ENCODE peak calls at places on chromosome 7, in ten cellular contexts. U is PC-9; K is midbrain; M is NCI-H2171 treated with DMSO at 0.1 percent for 48 hours; T is KBM-7; N is Jurkat, Clone E6-1; D is D341Med; B is psoas muscle; V is activated naive CD4-positive, alpha-beta T cell; X is RWPE1. F is an unnamed sample.

GRCh38 chr7:40015790-40016296 is 65.8 kb downstream of the CDK13 start:
- DNase-seq in M (peak; percentile 21), X (no peak), D (no peak), V (no peak), K (peak; percentile 15), N (peak; percentile 25), B (no peak), T (peak; percentile 78), U (no peak), F (peak; percentile 51)

GRCh38 chr7:106346678-106347217 is 62.0 kb upstream of the NAMPT start:
- DNase-seq in T (peak; percentile 89), K (no peak), X (peak; percentile 77), U (peak; percentile 96), D (no peak), B (no peak), V (no peak), M (no peak), N (peak; percentile 86), F (peak; percentile 41)

GRCh38 chr7:135745702-135746312 is 2.8 kb downstream of the FAM180A start:
- DNase-seq in V (no peak), M (no peak), U (peak; percentile 96), B (peak; percentile 72), D (no peak), X (peak; percentile 83), T (no peak), K (no peak), N (no peak), F (no peak)

GRCh38 chr7:105656922-105657521 is 75.7 kb upstream of the EFCAB10 start:
- DNase-seq in N (no peak), D (peak; percentile 65), B (no peak), U (no peak), V (peak; percentile 22), T (peak; percentile 58), M (no peak), X (no peak), K (no peak), F (no peak)

GRCh38 chr7:43648725-43649406 is 66.0 kb downstream of the STK17A start:
- DNase-seq in K (peak; percentile 58), M (no peak), T (peak; percentile 82), D (no peak), N (peak; percentile 94), U (peak; percentile 60), B (no peak), V (no peak), X (peak; percentile 42), F (peak; percentile 80)

GRCh38 chr7:2109251-2109935 is 123.4 kb downstream of the MAD1L1 start:
- DNase-seq in N (no peak), K (no peak), B (no peak), U (no peak), T (no peak), D (no peak), V (no peak), M (no peak), X (no peak), F (peak; percentile 14)

GRCh38 chr7:89845952-89846351 is 308.3 kb upstream of the STEAP1 start:
- DNase-seq in T (no peak), B (no peak), N (no peak), V (no peak), M (no peak), U (no peak), K (no peak), D (no peak), X (no peak), F (no peak)

GRCh38 chr7:95840953-95841950 is 68.9 kb downstream of the DYNC1I1 start:
- DNase-seq in D (peak; percentile 36), X (peak; percentile 17), M (peak; percentile 5), N (peak; percentile 36), V (no peak), K (no peak), U (no peak), B (no peak), T (peak; percentile 46), F (no peak)

GRCh38 chr7:158724658-158725505 is 20.3 kb upstream of the NCAPG2 start:
- DNase-seq in X (no peak), K (no peak), D (no peak), B (no peak), U (no peak), N (no peak), T (no peak), V (no peak), M (no peak), F (no peak)

GRCh38 chr7:47526466-47526865 is 55.4 kb downstream of the TNS3 start:
- DNase-seq in B (no peak), U (no peak), K (no peak), D (no peak), M (no peak), X (no peak), T (no peak), N (no peak), V (no peak), F (no peak)

GRCh38 chr7:29464693-29465092 is 98.9 kb upstream of the PRR15 start:
- DNase-seq in X (no peak), D (peak; percentile 79), K (no peak), V (no peak), B (no peak), M (peak; percentile 25), U (no peak), T (no peak), N (no peak), F (no peak)

GRCh38 chr7:107860241-107860961 is 30.6 kb upstream of the DLD start:
- DNase-seq in M (no peak), K (no peak), X (no peak), V (no peak), N (no peak), U (no peak), B (no peak), T (no peak), D (no peak), F (no peak)

GRCh38 chr7:132773527-132773956 is 197.3 kb upstream of the PLXNA4 start:
- DNase-seq in D (no peak), K (no peak), V (no peak), N (no peak), X (peak; percentile 38), T (no peak), M (peak; percentile 2), U (no peak), B (no peak), F (no peak)

GRCh38 chr7:129796186-129796775 is 156.5 kb downstream of the UBE2H start:
- DNase-seq in X (no peak), U (no peak), B (no peak), N (no peak), D (no peak), V (no peak), T (no peak), M (no peak), K (no peak), F (no peak)

GRCh38 chr7:50832744-50833143 is 50.0 kb upstream of the GRB10 start:
- DNase-seq in U (peak; percentile 98), X (peak; percentile 57), N (peak; percentile 79), T (no peak), K (no peak), D (no peak), B (no peak), M (no peak), V (no peak), F (no peak)

GRCh38 chr7:51043461-51043860 is 260.8 kb upstream of the GRB10 start:
- DNase-seq in T (no peak), V (no peak), N (no peak), K (no peak), U (no peak), X (no peak), D (no peak), M (no peak), B (no peak), F (no peak)

GRCh38 chr7:42105541-42106349 is 131.3 kb downstream of the GLI3 start:
- DNase-seq in N (no peak), U (no peak), M (no peak), B (no peak), X (no peak), K (no peak), T (no peak), V (no peak), D (no peak), F (no peak)

GRCh38 chr7:104192434-104192833 is 15.4 kb downstream of the ORC5 start:
- DNase-seq in M (no peak), N (no peak), U (no peak), K (no peak), V (no peak), B (no peak), T (no peak), X (no peak), D (no peak), F (no peak)

GRCh38 chr7:156152380-156152779 is 340.1 kb upstream of the SHH start:
- DNase-seq in M (no peak), N (no peak), U (no peak), K (no peak), V (no peak), D (no peak), T (no peak), B (no peak), X (no peak), F (no peak)

GRCh38 chr7:156732091-156732621 is 91.6 kb downstream of the RNF32 start:
- DNase-seq in T (no peak), M (no peak), X (no peak), B (no peak), U (no peak), K (no peak), V (no peak), D (no peak), N (no peak), F (no peak)